ENCODE peak calls at places on chromosomes 4 and X, in four cellular contexts. T is neural progenitor cell, P is MM.1S, Y is fibroblast of lung. F is an unnamed sample.
A peak's percentile ranks its signal among the peaks of the same experiment; 100 is the strongest.

GRCh38 chr4:86960557-86960959 is 25.7 kb downstream of the AFF1 start:
- DNase-seq in P (no peak), T (peak; percentile 55), Y (peak; percentile 14), F (peak; percentile 40)

GRCh38 chr4:43496602-43497001 is 604.1 kb downstream of the GRXCR1 start:
- DNase-seq in P (no peak), Y (no peak), T (no peak), F (no peak)

GRCh38 chrX:26562156-26562555 is 346.2 kb downstream of the MAGEB5 start:
- DNase-seq in Y (no peak), T (no peak), P (no peak), F (no peak)

GRCh38 chrX:142184756-142185602 is 20.1 kb downstream of the MAGEC2 start:
- DNase-seq in P (no peak), T (no peak), Y (no peak), F (no peak)

GRCh38 chr4:53734584-53735363 is 143.5 kb upstream of the LNX1 start:
- DNase-seq in Y (peak; percentile 59), T (no peak), P (no peak), F (no peak)

GRCh38 chrX:106894392-106894909 is 8.7 kb downstream of the RIPPLY1 start:
- DNase-seq in P (peak; percentile 69), T (peak; percentile 81), Y (peak; percentile 77), F (peak; percentile 43)

GRCh38 chrX:16476692-16477091 is 173.3 kb upstream of the S100G start:
- DNase-seq in Y (no peak), T (no peak), P (no peak), F (no peak)

GRCh38 chr4:137597751-137598493 is 65.6 kb upstream of the PCDH18 start:
- DNase-seq in Y (peak; percentile 24), P (no peak), T (no peak), F (no peak)

GRCh38 chr4:183252959-183253358 is 67.1 kb downstream of the CLDN22 start:
- DNase-seq in T (no peak), P (no peak), Y (no peak), F (no peak)

GRCh38 chrX:47991263-47992092 is 12.3 kb downstream of the ZNF182 start:
- DNase-seq in T (no peak), Y (peak; percentile 27), P (no peak), F (peak; percentile 44)

GRCh38 chr4:84279678-84280077 is 219.4 kb downstream of the NKX6-1 start:
- DNase-seq in T (no peak), P (no peak), Y (no peak), F (no peak)

GRCh38 chrX:47278684-47279083 is 45.9 kb downstream of the USP11 start:
- DNase-seq in P (no peak), Y (peak; percentile 46), T (no peak), F (no peak)

GRCh38 chrX:10401239-10401638 is 219.1 kb downstream of the MID1 start:
- DNase-seq in T (no peak), Y (no peak), P (no peak), F (no peak)

GRCh38 chr4:113292371-113293042 is 243.1 kb downstream of the ANK2 start:
- DNase-seq in P (no peak), Y (peak; percentile 85), T (peak; percentile 92), F (no peak)

GRCh38 chr4:73660808-73661207 is 40.6 kb upstream of the RASSF6 start:
- DNase-seq in Y (no peak), P (no peak), T (no peak), F (no peak)
- H3K4me2 ChIP-seq in Y (no peak overlapping the region), P (no peak overlapping the region), T (no peak overlapping the region), F (no peak overlapping the region)

GRCh38 chrX:43005561-43005960 is 227.6 kb upstream of the PPP1R2C start:
- DNase-seq in T (no peak), P (no peak), Y (no peak), F (no peak)
- H3K27ac ChIP-seq in T (no peak overlapping the region), P (no peak overlapping the region), Y (no peak overlapping the region), F (no peak overlapping the region)

DNA sequence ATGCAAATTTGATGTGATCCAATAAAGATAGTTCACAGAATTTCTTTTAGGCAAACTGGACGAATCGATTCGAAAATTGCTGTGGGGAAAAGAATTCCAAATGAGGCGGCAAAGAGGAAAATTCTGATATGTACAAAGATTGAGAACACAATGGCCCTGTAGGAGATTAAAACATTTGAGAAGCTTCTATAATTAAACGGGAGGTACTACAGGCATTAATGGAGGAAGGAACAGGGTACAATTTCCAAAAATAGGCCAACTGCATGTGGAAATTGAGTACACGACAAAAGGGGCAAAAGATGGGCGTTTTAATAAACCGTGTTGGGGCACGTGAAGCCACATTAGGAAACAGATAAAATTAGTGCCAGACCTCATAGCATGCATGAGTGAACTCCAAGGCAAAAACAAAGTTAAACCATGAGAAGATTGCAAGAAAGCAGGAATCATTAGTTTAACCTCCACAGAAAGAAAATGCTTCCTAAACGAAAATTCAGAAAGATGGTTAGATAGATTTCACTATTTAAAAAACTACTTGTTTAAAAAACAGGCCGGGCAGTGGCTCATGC is 68.4 kb downstream of the DHRSX start:
- DNase-seq in Y (no peak), T (no peak), P (no peak), F (peak; percentile 41)
- H2AFZ ChIP-seq in Y (no peak overlapping the region), T (no peak overlapping the region), P (no peak overlapping the region), F (peak overlapping the region; percentile 52)

GRCh38 chrX:118228041-118228440 is 111.4 kb upstream of the KLHL13 start:
- DNase-seq in T (no peak), P (no peak), Y (no peak), F (no peak)

GRCh38 chrX:118228456-118228855 is 111.8 kb upstream of the KLHL13 start:
- DNase-seq in T (no peak), P (no peak), Y (no peak), F (no peak)

GRCh38 chrX:118221733-118222132 is 105.1 kb upstream of the KLHL13 start:
- DNase-seq in Y (no peak), T (no peak), P (no peak), F (no peak)

GRCh38 chrX:118221257-118221656 is 104.6 kb upstream of the KLHL13 start:
- DNase-seq in Y (no peak), P (no peak), T (no peak), F (no peak)

DNA sequence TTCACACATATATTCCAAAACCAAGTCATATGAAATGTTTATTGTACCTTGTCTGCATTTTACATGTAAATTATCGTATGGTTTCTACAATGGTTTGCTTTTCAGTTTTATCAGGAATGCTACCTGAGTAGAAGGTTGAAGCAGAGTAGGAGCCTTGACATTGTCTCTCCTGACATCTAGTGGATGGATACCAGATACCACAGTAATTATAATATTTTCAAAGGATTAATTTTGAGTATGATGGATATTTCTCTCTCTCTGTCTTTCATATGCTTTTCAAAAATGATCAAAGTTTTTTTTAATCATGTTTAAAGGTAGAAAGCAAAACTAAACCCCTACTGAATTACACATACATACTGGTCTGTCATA is 109.4 kb upstream of the KLHL13 start:
- DNase-seq in Y (no peak), P (peak; percentile 40), T (no peak), F (peak; percentile 27)
- H3K4me2 ChIP-seq in Y (no peak overlapping the region), P (peak overlapping the region; percentile 28), T (no peak overlapping the region), F (no peak overlapping the region)

GRCh38 chrX:110042521-110042920 is 39.6 kb downstream of the TMEM164 start:
- DNase-seq in T (no peak), P (no peak), Y (peak; percentile 58), F (no peak)
- H3K27ac ChIP-seq in T (no peak overlapping the region), P (no peak overlapping the region), Y (no peak overlapping the region), F (no peak overlapping the region)

GRCh38 chr4:23245196-23245595 is 552.5 kb downstream of the GBA3 start:
- DNase-seq in T (no peak), P (no peak), Y (no peak), F (no peak)
- H2AFZ ChIP-seq in T (no peak overlapping the region), P (no peak overlapping the region), Y (no peak overlapping the region), F (no peak overlapping the region)

DNA sequence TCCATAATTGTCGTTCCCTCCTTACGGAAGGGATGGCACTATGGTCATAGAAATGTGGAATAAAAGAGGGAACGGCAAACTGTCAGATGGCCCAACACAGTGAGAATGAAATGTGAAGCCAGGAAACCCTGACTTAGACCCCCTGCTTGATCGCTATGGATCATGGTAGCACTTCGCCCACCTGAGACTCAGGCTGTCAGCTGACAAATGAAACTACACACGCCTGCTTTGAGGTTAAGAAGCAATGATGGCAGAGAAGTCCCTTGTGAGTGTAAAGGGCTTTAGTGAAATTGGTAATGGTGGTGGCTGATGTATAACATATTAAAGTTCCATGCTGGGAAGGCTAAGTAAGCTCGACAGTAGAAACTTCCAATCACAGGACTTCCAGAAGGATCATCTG is 107.8 kb downstream of the AFAP1 start:
- DNase-seq in P (no peak), Y (no peak), T (no peak), F (no peak)
- H3K4me2 ChIP-seq in P (peak overlapping the region; percentile 72), Y (peak overlapping the region; percentile 48), T (no peak overlapping the region), F (no peak overlapping the region)

DNA sequence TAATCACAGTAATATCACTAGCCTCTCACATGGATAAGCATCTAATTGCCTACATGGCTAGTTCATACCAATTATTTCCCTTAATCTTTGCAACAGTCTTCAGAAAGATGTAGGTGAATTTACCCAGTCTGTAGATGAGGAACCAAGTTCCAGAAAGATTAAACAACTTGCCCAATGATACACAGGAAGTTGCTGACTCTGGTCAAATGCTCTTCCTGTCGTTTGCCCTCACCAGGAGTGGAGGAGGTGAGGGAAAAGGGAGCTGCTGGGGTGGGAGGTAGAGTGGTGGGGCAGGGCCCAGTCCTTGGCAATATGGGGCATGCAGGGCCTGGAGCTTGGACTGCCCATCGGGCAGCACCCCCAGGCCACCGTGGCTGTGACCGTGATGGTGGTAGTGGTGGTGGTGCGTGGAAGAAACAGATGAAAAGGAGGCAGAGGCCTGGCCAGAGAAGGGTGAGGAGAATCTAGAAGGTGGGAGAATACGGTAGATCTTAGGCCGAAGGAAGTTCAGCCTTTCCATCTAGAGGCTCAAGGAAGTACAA is 2.3 kb upstream of the KDM5C start:
- DNase-seq in T (no peak), P (no peak), Y (no peak), F (peak; percentile 16)
- H3K27ac ChIP-seq in T (no peak overlapping the region), P (no peak overlapping the region), Y (no peak overlapping the region), F (no peak overlapping the region)

DNA sequence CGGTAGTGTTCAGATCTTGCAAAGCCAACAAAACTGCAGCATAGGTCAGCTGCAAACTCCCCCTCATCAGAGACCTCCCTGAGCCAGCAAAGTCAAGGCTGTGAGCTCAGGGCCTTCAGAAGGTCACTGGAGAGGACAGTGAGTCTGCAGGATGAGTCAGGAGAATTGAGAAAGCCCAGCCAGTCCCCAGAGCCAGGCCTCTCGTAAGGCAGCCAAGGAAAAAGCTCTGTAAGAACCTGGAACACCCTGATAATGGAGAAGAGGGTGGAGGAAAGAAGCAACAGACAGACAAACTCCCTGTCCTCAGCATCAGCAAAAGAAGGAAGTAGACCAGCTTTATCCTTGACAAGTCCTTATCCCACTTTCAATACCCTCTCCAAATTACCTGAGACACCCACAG is 33.0 kb downstream of the GRIA3 start:
- DNase-seq in T (no peak), Y (no peak), P (no peak), F (no peak)
- H2AFZ ChIP-seq in T (no peak overlapping the region), Y (no peak overlapping the region), P (no peak overlapping the region), F (no peak overlapping the region)

GRCh38 chr4:80005863-80006262 is 67.2 kb downstream of the ANTXR2 start:
- DNase-seq in T (no peak), Y (no peak), P (no peak), F (no peak)

GRCh38 chr4:80007745-80008149 is 65.3 kb downstream of the ANTXR2 start:
- DNase-seq in P (no peak), Y (no peak), T (no peak), F (no peak)

GRCh38 chr4:80008351-80008750 is 64.7 kb downstream of the ANTXR2 start:
- DNase-seq in Y (no peak), P (no peak), T (no peak), F (no peak)

GRCh38 chr4:80008971-80009370 is 64.1 kb downstream of the ANTXR2 start:
- DNase-seq in T (no peak), Y (no peak), P (no peak), F (no peak)

GRCh38 chr4:80006935-80007744 is 65.9 kb downstream of the ANTXR2 start:
- DNase-seq in T (no peak), Y (peak; percentile 89), P (peak; percentile 67), F (no peak)
- H3K4me2 ChIP-seq in T (no peak overlapping the region), Y (no peak overlapping the region), P (peak overlapping the region; percentile 35), F (no peak overlapping the region)